ENCODE peak calls at places on chromosomes 13 and 19, in seven cellular contexts. Y, J, K, V, E, N and B are unnamed samples. For H3K4me1, the result is how much of the 10 kb centered on the place peaks cover.

GRCh38 chr13:74306496-74306895 is 172.3 kb upstream of the KLF12 start:
- DNase-seq in Y (peak), K (no peak), V (no peak), E (no peak), J (no peak), N (no peak), B (no peak)

GRCh38 chr13:31756346-31756745 is 17.0 kb downstream of the RXFP2 start:
- DNase-seq in V (no peak), N (no peak), K (no peak), J (no peak), Y (peak), E (no peak), B (no peak)

GRCh38 chr19:46736544-46737274 is 9.1 kb upstream of the FKRP start:
- DNase-seq in Y (no peak), K (no peak), N (no peak), J (peak), E (no peak), V (peak), B (no peak)

GRCh38 chr19:12331211-12331941 is 2.1 kb downstream of the ZNF563 start:
- DNase-seq in K (no peak), N (no peak), V (no peak), Y (no peak), J (no peak), E (no peak), B (no peak)

GRCh38 chr19:13923194-13923987 is 14.8 kb downstream of the PODNL1 start:
- DNase-seq in E (no peak), K (no peak), J (no peak), N (no peak), Y (no peak), V (no peak), B (no peak)

GRCh38 chr19:35066691-35067563 is 25.4 kb downstream of the HPN start:
- DNase-seq in V (peak), E (peak), N (peak), Y (peak), K (peak), J (peak), B (peak)

GRCh38 chr13:98334620-98335205 is 157.6 kb upstream of the RNF113B start:
- DNase-seq in E (no peak), V (no peak), N (no peak), Y (no peak), K (no peak), J (no peak), B (no peak)

GRCh38 chr13:71609271-71609670 is 257.7 kb downstream of the DACH1 start:
- DNase-seq in J (no peak), E (no peak), Y (no peak), K (no peak), N (no peak), V (no peak), B (no peak)

GRCh38 chr19:10797541-10798256 is 38.3 kb downstream of the TMED1 start:
- DNase-seq in Y (no peak), E (no peak), J (no peak), V (no peak), K (no peak), N (no peak), B (no peak)

GRCh38 chr19:29232315-29232852 is 19.4 kb upstream of the UQCRFS1 start:
- DNase-seq in N (no peak), K (no peak), Y (no peak), J (no peak), V (no peak), E (no peak), B (no peak)

GRCh38 chr13:81247711-81248110 is 906.8 kb upstream of the SPRY2 start:
- DNase-seq in J (no peak), K (no peak), V (no peak), E (no peak), Y (no peak), N (no peak), B (no peak)
- H3K4me1 ChIP-seq in J (under half), K (under half), V (under half), E (under half), Y (under half), N (under half), B (under half)

DNA sequence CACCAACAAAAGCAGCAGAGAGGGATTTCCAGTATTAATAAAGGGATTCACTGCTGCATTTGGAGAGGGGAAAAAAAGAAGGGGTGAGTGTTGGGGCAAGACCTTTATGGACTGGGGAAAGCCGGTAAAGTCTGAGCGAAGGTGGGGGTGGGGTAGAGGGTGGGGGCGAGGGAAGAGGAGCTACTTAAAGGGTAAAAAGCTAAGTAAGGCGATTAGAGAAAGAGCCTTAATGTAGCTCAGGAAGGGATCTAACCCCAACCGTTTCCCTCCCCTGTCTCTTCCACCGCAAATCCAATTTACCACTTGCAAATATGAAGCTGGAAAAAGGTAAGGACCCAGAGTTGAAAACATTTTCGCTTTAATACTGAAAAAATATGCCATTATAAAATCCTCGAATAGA is 4.4 kb downstream of the SLITRK1 start:
- DNase-seq in V (no peak), E (no peak), Y (no peak), J (no peak), N (no peak), K (no peak), B (no peak)
- H3K4me1 ChIP-seq in V (under half), E (under half), Y (under half), J (under half), N (under half), K (under half), B (under half)

DNA sequence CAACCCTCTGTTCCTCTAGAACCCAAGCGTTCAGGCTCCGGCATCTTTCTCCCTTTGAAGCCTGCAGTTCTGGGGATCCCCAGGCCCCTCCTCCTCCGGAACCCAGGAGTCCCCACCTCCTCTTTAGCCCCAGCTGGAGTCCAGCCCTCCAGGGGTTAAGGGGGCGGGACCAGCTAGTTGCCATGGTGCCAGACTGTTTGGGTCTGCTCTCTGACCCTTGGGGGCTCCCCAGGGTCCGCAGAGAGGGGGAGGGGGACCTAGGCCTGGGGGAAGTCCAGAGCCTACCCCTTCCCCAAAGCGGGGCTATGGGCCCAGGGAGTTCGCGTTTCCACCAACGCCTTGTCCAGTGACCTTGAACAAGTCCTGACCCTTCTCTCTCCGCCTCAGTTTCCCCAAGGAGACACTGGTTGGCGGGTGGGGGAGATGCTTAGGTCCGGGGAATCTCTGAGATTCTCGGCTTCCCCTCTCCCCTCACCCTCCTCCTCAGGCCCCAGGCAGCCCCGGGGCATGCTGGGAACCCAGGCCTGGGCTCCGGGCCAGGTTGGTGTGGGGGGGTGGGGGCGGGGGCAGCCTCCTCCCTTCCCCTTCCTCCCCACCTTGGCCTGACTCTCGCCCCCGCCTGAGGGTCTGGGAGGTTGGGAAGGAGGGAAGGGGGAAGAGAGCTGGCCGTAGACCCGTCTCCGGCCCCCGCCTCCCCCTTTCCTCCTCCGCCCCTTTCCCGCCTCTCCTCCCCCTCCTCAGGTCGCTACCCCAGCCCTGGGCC is 2.6 kb upstream of the SPACA6 start:
- DNase-seq in N (peak), Y (peak), K (no peak), J (peak), V (peak), E (peak), B (peak)
- H3K4me1 ChIP-seq in N (under half), Y (under half), K (under half), J (under half), V (under half), E (under half), B (under half)

DNA sequence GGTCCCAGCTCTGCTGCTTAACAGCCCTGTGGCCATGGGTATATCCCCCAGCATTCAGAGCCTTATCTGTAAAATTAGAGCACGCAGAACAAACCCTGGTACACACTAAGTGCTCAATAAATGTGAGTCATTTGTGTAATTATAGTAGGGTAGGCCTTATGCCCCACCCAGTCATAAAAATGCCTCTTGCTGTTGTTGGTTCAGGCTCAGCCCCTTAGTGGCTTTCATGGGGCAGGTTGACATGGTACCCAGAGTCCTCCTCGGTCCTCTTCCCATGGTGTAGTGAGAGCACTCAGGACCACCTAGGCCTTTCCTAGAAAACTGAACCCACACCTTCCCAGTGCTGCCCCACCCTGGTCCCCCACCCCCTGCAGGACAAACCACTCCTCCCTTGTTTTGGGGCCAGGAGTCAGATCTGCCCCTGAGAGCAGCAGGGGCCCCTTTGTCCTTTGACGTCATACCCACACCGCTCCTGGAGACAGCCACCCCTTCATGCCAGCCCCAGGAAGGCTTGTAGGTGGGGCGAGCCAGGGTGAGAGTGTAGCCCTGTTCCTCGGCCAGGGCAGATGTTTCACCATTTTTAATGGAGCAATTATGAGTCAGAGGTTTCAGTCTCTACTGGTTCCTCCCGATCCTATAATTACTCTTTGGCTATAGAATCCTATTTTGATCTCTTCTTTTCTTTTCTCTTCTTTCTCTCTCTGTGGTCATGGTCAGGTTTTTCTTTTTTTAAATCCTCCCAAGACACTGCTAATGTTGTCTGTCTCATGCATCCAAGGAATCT is 36.8 kb downstream of the ACTN4 start:
- DNase-seq in E (peak), V (peak), N (peak), K (peak), Y (peak), J (peak), B (peak)
- H3K4me1 ChIP-seq in E (under half), V (under half), N (under half), K (under half), Y (half or more), J (half or more), B (half or more)

GRCh38 chr13:48635478-48635877 is 18.3 kb upstream of the CYSLTR2 start:
- DNase-seq in N (no peak), Y (no peak), J (no peak), K (no peak), E (no peak), V (no peak), B (no peak)
- H3K4me1 ChIP-seq in N (under half), Y (under half), J (under half), K (under half), E (under half), V (under half), B (under half)